ENCODE peak calls at places on chromosomes 3 and 15, in five cellular contexts. One of them, this sample, is unnamed.

GRCh38 chr3:138062626-138063025 is 52.7 kb downstream of the CLDN18 start:
- DNase-seq in T-helper 17 cell: no peak
- DNase-seq in activated CD4-positive, CD25-positive, alpha-beta regulatory T cell: no peak
- DNase-seq in NCI-H1092 treated with DMSO at 0.1 percent for 48 hours: no peak
- DNase-seq in RWPE1: no peak
- DNase-seq in this sample: no peak

GRCh38 chr3:129654126-129654525 is 47.6 kb upstream of the PLXND1 start:
- DNase-seq in T-helper 17 cell: no peak
- DNase-seq in activated CD4-positive, CD25-positive, alpha-beta regulatory T cell: no peak
- DNase-seq in NCI-H1092 treated with DMSO at 0.1 percent for 48 hours: no peak
- DNase-seq in RWPE1: no peak
- DNase-seq in this sample: no peak

GRCh38 chr3:43344520-43344919 is 58.2 kb downstream of the SNRK start:
- DNase-seq in T-helper 17 cell: no peak
- DNase-seq in activated CD4-positive, CD25-positive, alpha-beta regulatory T cell: no peak
- DNase-seq in NCI-H1092 treated with DMSO at 0.1 percent for 48 hours: no peak
- DNase-seq in RWPE1: no peak
- DNase-seq in this sample: no peak

GRCh38 chr3:8742921-8743605 is 9.5 kb downstream of the CAV3 start:
- DNase-seq in T-helper 17 cell: no peak
- DNase-seq in activated CD4-positive, CD25-positive, alpha-beta regulatory T cell: no peak
- DNase-seq in NCI-H1092 treated with DMSO at 0.1 percent for 48 hours: no peak
- DNase-seq in RWPE1: peak; percentile 19
- DNase-seq in this sample: no peak

GRCh38 chr3:190579514-190580137 is 65.7 kb downstream of the IL1RAP start:
- DNase-seq in T-helper 17 cell: no peak
- DNase-seq in activated CD4-positive, CD25-positive, alpha-beta regulatory T cell: no peak
- DNase-seq in NCI-H1092 treated with DMSO at 0.1 percent for 48 hours: no peak
- DNase-seq in RWPE1: no peak
- DNase-seq in this sample: no peak

GRCh38 chr3:97930018-97930417 is 42.2 kb downstream of the RIOX2 start:
- DNase-seq in T-helper 17 cell: no peak
- DNase-seq in activated CD4-positive, CD25-positive, alpha-beta regulatory T cell: no peak
- DNase-seq in NCI-H1092 treated with DMSO at 0.1 percent for 48 hours: no peak
- DNase-seq in RWPE1: no peak
- DNase-seq in this sample: no peak

GRCh38 chr3:46703013-46703520 is 1.9 kb downstream of the TMIE start:
- DNase-seq in T-helper 17 cell: no peak
- DNase-seq in activated CD4-positive, CD25-positive, alpha-beta regulatory T cell: no peak
- DNase-seq in NCI-H1092 treated with DMSO at 0.1 percent for 48 hours: no peak
- DNase-seq in RWPE1: no peak
- DNase-seq in this sample: no peak

GRCh38 chr3:138114988-138115971 is at the start of gene DZIP1L:
- DNase-seq in T-helper 17 cell: no peak
- DNase-seq in activated CD4-positive, CD25-positive, alpha-beta regulatory T cell: no peak
- DNase-seq in NCI-H1092 treated with DMSO at 0.1 percent for 48 hours: peak; percentile 61
- DNase-seq in RWPE1: peak; percentile 54
- DNase-seq in this sample: peak; percentile 19

GRCh38 chr3:126524429-126524988 is 554 bp downstream of the CHST13 start:
- DNase-seq in T-helper 17 cell: no peak
- DNase-seq in activated CD4-positive, CD25-positive, alpha-beta regulatory T cell: no peak
- DNase-seq in NCI-H1092 treated with DMSO at 0.1 percent for 48 hours: no peak
- DNase-seq in RWPE1: no peak
- DNase-seq in this sample: no peak

GRCh38 chr3:134607054-134608022 is 43.5 kb downstream of the KY start:
- DNase-seq in T-helper 17 cell: no peak
- DNase-seq in activated CD4-positive, CD25-positive, alpha-beta regulatory T cell: no peak
- DNase-seq in NCI-H1092 treated with DMSO at 0.1 percent for 48 hours: no peak
- DNase-seq in RWPE1: no peak
- DNase-seq in this sample: no peak

GRCh38 chr3:46632792-46633191 is 20.5 kb downstream of the FAM240A start:
- DNase-seq in T-helper 17 cell: no peak
- DNase-seq in activated CD4-positive, CD25-positive, alpha-beta regulatory T cell: no peak
- DNase-seq in NCI-H1092 treated with DMSO at 0.1 percent for 48 hours: no peak
- DNase-seq in RWPE1: no peak
- DNase-seq in this sample: no peak

GRCh38 chr3:128335621-128336296 is 130.9 kb downstream of the DNAJB8 start:
- DNase-seq in T-helper 17 cell: no peak
- DNase-seq in activated CD4-positive, CD25-positive, alpha-beta regulatory T cell: no peak
- DNase-seq in NCI-H1092 treated with DMSO at 0.1 percent for 48 hours: no peak
- DNase-seq in RWPE1: peak; percentile 26
- DNase-seq in this sample: no peak

GRCh38 chr3:73405853-73406252 is 218.9 kb downstream of the PDZRN3 start:
- DNase-seq in T-helper 17 cell: no peak
- DNase-seq in activated CD4-positive, CD25-positive, alpha-beta regulatory T cell: no peak
- DNase-seq in NCI-H1092 treated with DMSO at 0.1 percent for 48 hours: no peak
- DNase-seq in RWPE1: no peak
- DNase-seq in this sample: no peak

GRCh38 chr3:183307749-183308148 is 54.7 kb downstream of the B3GNT5 start:
- DNase-seq in T-helper 17 cell: no peak
- DNase-seq in activated CD4-positive, CD25-positive, alpha-beta regulatory T cell: no peak
- DNase-seq in NCI-H1092 treated with DMSO at 0.1 percent for 48 hours: no peak
- DNase-seq in RWPE1: no peak
- DNase-seq in this sample: no peak

GRCh38 chr3:171366043-171366442 is 94.2 kb downstream of the TNIK start:
- DNase-seq in T-helper 17 cell: no peak
- DNase-seq in activated CD4-positive, CD25-positive, alpha-beta regulatory T cell: no peak
- DNase-seq in NCI-H1092 treated with DMSO at 0.1 percent for 48 hours: no peak
- DNase-seq in RWPE1: no peak
- DNase-seq in this sample: no peak

GRCh38 chr3:33940736-33941135 is 142.3 kb downstream of the PDCD6IP start:
- DNase-seq in T-helper 17 cell: no peak
- DNase-seq in activated CD4-positive, CD25-positive, alpha-beta regulatory T cell: no peak
- DNase-seq in NCI-H1092 treated with DMSO at 0.1 percent for 48 hours: no peak
- DNase-seq in RWPE1: no peak
- DNase-seq in this sample: no peak

GRCh38 chr3:161682715-161683114 is 186.1 kb downstream of the OTOL1 start:
- DNase-seq in T-helper 17 cell: no peak
- DNase-seq in activated CD4-positive, CD25-positive, alpha-beta regulatory T cell: no peak
- DNase-seq in NCI-H1092 treated with DMSO at 0.1 percent for 48 hours: no peak
- DNase-seq in RWPE1: no peak
- DNase-seq in this sample: no peak

GRCh38 chr3:72601049-72601448 is 247.2 kb downstream of the SHQ1 start:
- DNase-seq in T-helper 17 cell: no peak
- DNase-seq in activated CD4-positive, CD25-positive, alpha-beta regulatory T cell: no peak
- DNase-seq in NCI-H1092 treated with DMSO at 0.1 percent for 48 hours: no peak
- DNase-seq in RWPE1: no peak
- DNase-seq in this sample: no peak

GRCh38 chr3:29705906-29706507 is 425.1 kb downstream of the RBMS3 start:
- DNase-seq in T-helper 17 cell: no peak
- DNase-seq in activated CD4-positive, CD25-positive, alpha-beta regulatory T cell: no peak
- DNase-seq in NCI-H1092 treated with DMSO at 0.1 percent for 48 hours: no peak
- DNase-seq in RWPE1: no peak
- DNase-seq in this sample: no peak

GRCh38 chr15:75891895-75892294 is 11.8 kb upstream of the FBXO22 start:
- DNase-seq in T-helper 17 cell: no peak
- DNase-seq in activated CD4-positive, CD25-positive, alpha-beta regulatory T cell: no peak
- DNase-seq in NCI-H1092 treated with DMSO at 0.1 percent for 48 hours: no peak
- DNase-seq in RWPE1: peak; percentile 46
- DNase-seq in this sample: no peak

GRCh38 chr15:49225572-49226281 is 55.7 kb downstream of the GALK2 start:
- DNase-seq in T-helper 17 cell: no peak
- DNase-seq in activated CD4-positive, CD25-positive, alpha-beta regulatory T cell: no peak
- DNase-seq in NCI-H1092 treated with DMSO at 0.1 percent for 48 hours: no peak
- DNase-seq in RWPE1: no peak
- DNase-seq in this sample: no peak

GRCh38 chr3:66625464-66626216 is 124.8 kb upstream of the LRIG1 start:
- DNase-seq in T-helper 17 cell: no peak
- DNase-seq in activated CD4-positive, CD25-positive, alpha-beta regulatory T cell: no peak
- DNase-seq in NCI-H1092 treated with DMSO at 0.1 percent for 48 hours: no peak
- DNase-seq in RWPE1: no peak
- DNase-seq in this sample: no peak